ENCODE peak calls at places on chromosomes 12 and 14, in nine cellular contexts. H is ovary, J is testis, F is upper lobe of left lung, D is adrenal gland, W is transverse colon, R is IMR-90, Q is right lobe of liver, T is HepG2. B is an unnamed sample. For H3K27me3 and H3K9me3, the result is how much of the 10 kb centered on the place peaks cover.

GRCh38 chr12:14928946-14929345 is 9.4 kb downstream of the ERP27 start:
- DNase-seq in H (no peak), J (no peak), F (no peak), D (no peak), W (no peak), R (no peak), Q (no peak), T (no peak), B (no peak)

GRCh38 chr14:101547961-101548669 is 13.2 kb upstream of the DIO3 start:
- DNase-seq in H (no peak), J (no peak), F (peak), D (no peak), W (no peak), R (no peak), Q (no peak), T (no peak), B (no peak)

GRCh38 chr12:83827860-83828259 is 1084.7 kb downstream of the SLC6A15 start:
- DNase-seq in H (no peak), J (peak), F (no peak), D (peak), W (no peak), R (no peak), Q (no peak), T (no peak), B (no peak)

GRCh38 chr12:5163661-5164060 is 120.0 kb downstream of the KCNA5 start:
- DNase-seq in H (no peak), J (no peak), F (no peak), D (no peak), W (no peak), R (peak), Q (no peak), T (no peak), B (no peak)

GRCh38 chr12:106590601-106591000 is 7.8 kb downstream of the RFX4 start:
- DNase-seq in H (no peak), J (no peak), F (no peak), D (no peak), W (no peak), R (no peak), Q (no peak), T (no peak), B (no peak)

GRCh38 chr14:65025818-65026217 is 39.1 kb downstream of the FNTB start:
- DNase-seq in H (no peak), J (no peak), F (no peak), D (no peak), W (no peak), R (peak), Q (no peak), T (no peak), B (no peak)

GRCh38 chr14:83779266-83779665 is 1750.7 kb upstream of the FLRT2 start:
- DNase-seq in H (no peak), J (no peak), F (no peak), D (no peak), W (no peak), R (peak), Q (no peak), T (no peak), B (no peak)

GRCh38 chr12:47754126-47754525 is 4.6 kb downstream of the RAPGEF3 start:
- DNase-seq in H (no peak), J (no peak), F (no peak), D (no peak), W (no peak), R (no peak), Q (no peak), T (no peak), B (no peak)

GRCh38 chr14:90700928-90701776 is 115.1 kb downstream of the TTC7B start:
- DNase-seq in H (no peak), J (no peak), F (no peak), D (no peak), W (no peak), R (no peak), Q (no peak), T (no peak), B (no peak)

GRCh38 chr12:54032627-54033100 is at the start of gene HOXC5:
- DNase-seq in H (peak), J (peak), F (no peak), D (peak), W (peak), R (peak), Q (no peak), T (peak), B (peak)

GRCh38 chr14:105502446-105503295 is 11.6 kb downstream of the TEDC1 start:
- DNase-seq in H (no peak), J (no peak), F (peak), D (no peak), W (no peak), R (no peak), Q (no peak), T (no peak), B (no peak)

GRCh38 chr12:72540811-72541210 is 268.6 kb downstream of the TRHDE start:
- DNase-seq in H (no peak), J (no peak), F (no peak), D (no peak), W (no peak), R (peak), Q (no peak), T (no peak), B (no peak)

GRCh38 chr12:32273712-32274111 is 125.6 kb upstream of the FGD4 start:
- DNase-seq in H (no peak), J (no peak), F (no peak), D (no peak), W (peak), R (no peak), Q (no peak), T (no peak), B (no peak)

GRCh38 chr14:101194356-101195308 is 291.1 kb upstream of the RTL1 start:
- DNase-seq in H (no peak), J (no peak), F (peak), D (no peak), W (no peak), R (no peak), Q (peak), T (no peak), B (no peak)

GRCh38 chr14:92144708-92145107 is 22.9 kb downstream of the CPSF2 start:
- DNase-seq in H (no peak), J (no peak), F (no peak), D (no peak), W (no peak), R (peak), Q (no peak), T (no peak), B (no peak)

GRCh38 chr14:89303452-89304435 is 113.3 kb downstream of the FOXN3 start:
- DNase-seq in H (peak), J (peak), F (no peak), D (peak), W (peak), R (peak), Q (no peak), T (peak), B (peak)

GRCh38 chr12:124769166-124769530 is 94.5 kb downstream of the SCARB1 start:
- DNase-seq in H (no peak), J (no peak), F (no peak), D (no peak), W (no peak), R (peak), Q (no peak), T (no peak), B (no peak)

GRCh38 chr14:69299286-69300035 is 39.5 kb downstream of the GALNT16 start:
- DNase-seq in H (no peak), J (no peak), F (no peak), D (no peak), W (no peak), R (no peak), Q (no peak), T (no peak), B (no peak)

GRCh38 chr12:65994318-65994717 is 136.2 kb downstream of the LLPH start:
- DNase-seq in H (no peak), J (no peak), F (no peak), D (no peak), W (no peak), R (no peak), Q (no peak), T (no peak), B (no peak)

GRCh38 chr14:93970967-93971634 is 5.3 kb downstream of the ASB2 start:
- DNase-seq in H (no peak), J (no peak), F (no peak), D (no peak), W (peak), R (peak), Q (no peak), T (no peak), B (peak)

GRCh38 chr12:67509987-67510386 is 138.6 kb upstream of the DYRK2 start:
- DNase-seq in H (no peak), J (no peak), F (no peak), D (no peak), W (no peak), R (peak), Q (no peak), T (no peak), B (no peak)

GRCh38 chr14:100487304-100487703 is 99.9 kb downstream of the BEGAIN start:
- DNase-seq in H (no peak), J (no peak), F (no peak), D (no peak), W (no peak), R (no peak), Q (no peak), T (no peak), B (no peak)

GRCh38 chr14:29982993-29983392 is 55.3 kb upstream of the PRKD1 start:
- DNase-seq in H (no peak), J (no peak), F (no peak), D (no peak), W (no peak), R (no peak), Q (no peak), T (no peak), B (no peak)

GRCh38 chr12:10182662-10183061 is 3.8 kb downstream of the TMEM52B start:
- DNase-seq in H (no peak), J (no peak), F (no peak), D (no peak), W (no peak), R (peak), Q (no peak), T (no peak), B (no peak)

GRCh38 chr12:32501835-32502333 is 102.5 kb downstream of the FGD4 start:
- DNase-seq in H (no peak), J (peak), F (no peak), D (peak), W (no peak), R (peak), Q (no peak), T (peak), B (no peak)

GRCh38 chr14:105602799-105603763 is 76.7 kb downstream of the TMEM121 start:
- DNase-seq in H (no peak), J (no peak), F (peak), D (no peak), W (no peak), R (no peak), Q (peak), T (no peak), B (peak)

GRCh38 chr12:26830783-26831601 is 2.0 kb downstream of the ITPR2 start:
- DNase-seq in H (no peak), J (peak), F (no peak), D (peak), W (no peak), R (no peak), Q (peak), T (no peak), B (no peak)

GRCh38 chr12:55142896-55143870 is 17.0 kb downstream of the OR9K2 start:
- DNase-seq in H (peak), J (peak), F (no peak), D (peak), W (no peak), R (peak), Q (no peak), T (peak), B (no peak)

GRCh38 chr12:92844147-92844763 is 84.8 kb downstream of the EEA1 start:
- DNase-seq in H (no peak), J (no peak), F (no peak), D (no peak), W (no peak), R (peak), Q (no peak), T (no peak), B (no peak)

GRCh38 chr14:55973285-55973800 is 144.9 kb upstream of the PELI2 start:
- DNase-seq in H (no peak), J (no peak), F (no peak), D (no peak), W (no peak), R (no peak), Q (no peak), T (no peak), B (no peak)

GRCh38 chr14:91511014-91511466 is 930 bp upstream of the PPP4R3A start:
- DNase-seq in H (no peak), J (no peak), F (no peak), D (no peak), W (no peak), R (peak), Q (no peak), T (peak), B (no peak)

GRCh38 chr12:6524648-6525047 is 9.7 kb upstream of the GAPDH start:
- DNase-seq in H (no peak), J (no peak), F (no peak), D (no peak), W (no peak), R (no peak), Q (no peak), T (no peak), B (no peak)

GRCh38 chr14:88322505-88323085 is 474 bp downstream of the KCNK10 start:
- DNase-seq in H (no peak), J (no peak), F (peak), D (no peak), W (no peak), R (no peak), Q (no peak), T (no peak), B (no peak)

GRCh38 chr12:110687770-110688169 is 1.1 kb downstream of the HVCN1 start:
- DNase-seq in H (no peak), J (no peak), F (no peak), D (no peak), W (no peak), R (no peak), Q (no peak), T (no peak), B (peak)

GRCh38 chr12:4147051-4147481 is 126.5 kb upstream of the CCND2 start:
- DNase-seq in H (no peak), J (no peak), F (no peak), D (no peak), W (no peak), R (no peak), Q (no peak), T (no peak), B (no peak)

GRCh38 chr12:13173537-13173936 is 23.0 kb upstream of the EMP1 start:
- DNase-seq in H (no peak), J (peak), F (no peak), D (peak), W (peak), R (peak), Q (no peak), T (no peak), B (peak)

GRCh38 chr12:26608706-26609105 is 224.3 kb downstream of the ITPR2 start:
- DNase-seq in H (no peak), J (no peak), F (no peak), D (no peak), W (no peak), R (no peak), Q (no peak), T (no peak), B (no peak)

GRCh38 chr12:103011974-103012763 is 54.7 kb downstream of the ASCL1 start:
- DNase-seq in H (no peak), J (no peak), F (no peak), D (no peak), W (no peak), R (no peak), Q (no peak), T (no peak), B (no peak)

GRCh38 chr14:71739273-71739990 is 192.8 kb upstream of the RGS6 start:
- DNase-seq in H (no peak), J (no peak), F (no peak), D (no peak), W (peak), R (peak), Q (peak), T (peak), B (no peak)

DNA sequence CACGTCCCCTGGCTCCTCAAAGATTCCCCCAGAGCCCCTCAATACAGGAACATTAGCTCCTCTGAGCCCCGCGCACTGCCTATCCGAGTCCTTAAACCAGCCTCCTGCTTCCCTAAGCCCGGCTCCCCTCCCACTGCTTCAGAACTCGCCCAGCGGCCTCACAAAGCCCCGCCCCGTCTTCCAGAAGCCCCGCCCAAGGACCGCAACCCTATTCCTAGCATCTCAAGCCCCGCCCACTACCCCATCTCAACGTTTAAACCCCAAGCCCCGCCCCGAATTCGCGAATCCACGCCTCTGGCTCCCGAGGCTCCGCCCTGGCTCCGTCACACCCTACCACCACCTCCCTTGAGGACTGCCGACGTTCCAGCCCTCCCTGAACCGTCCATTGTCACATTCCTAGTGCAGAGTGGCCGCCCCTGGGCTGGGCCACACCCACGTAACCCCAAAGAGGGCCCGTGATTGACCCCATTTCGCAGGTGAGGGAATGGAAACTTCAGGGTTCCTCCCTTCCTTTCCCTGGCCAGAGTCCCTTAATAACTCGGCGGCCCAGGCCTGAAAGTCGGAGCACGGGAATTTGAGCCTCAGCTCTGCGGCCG is 646 bp upstream of the CORO1C start:
- DNase-seq in H (peak), J (peak), F (peak), D (peak), W (peak), R (peak), Q (peak), T (peak), B (peak)
- TF ChIP-seq POLR2A in H (peak), J (peak), F (no peak), D (peak), W (peak), R (peak), Q (peak), T (peak), B (peak)

GRCh38 chr14:60646202-60646886 is 2.9 kb downstream of the SIX1 start:
- DNase-seq in H (no peak), J (no peak), F (no peak), D (no peak), W (no peak), R (no peak), Q (no peak), T (no peak), B (no peak)

GRCh38 chr14:60647837-60648168 is 1.5 kb downstream of the SIX1 start:
- DNase-seq in H (no peak), J (no peak), F (peak), D (no peak), W (no peak), R (no peak), Q (no peak), T (no peak), B (no peak)

GRCh38 chr14:60648934-60649814 is at the start of gene SIX1:
- DNase-seq in H (peak), J (peak), F (peak), D (peak), W (peak), R (peak), Q (no peak), T (peak), B (no peak)

GRCh38 chr14:60648169-60648933 is 926 bp downstream of the SIX1 start:
- DNase-seq in H (no peak), J (no peak), F (peak), D (no peak), W (no peak), R (peak), Q (no peak), T (no peak), B (no peak)

DNA sequence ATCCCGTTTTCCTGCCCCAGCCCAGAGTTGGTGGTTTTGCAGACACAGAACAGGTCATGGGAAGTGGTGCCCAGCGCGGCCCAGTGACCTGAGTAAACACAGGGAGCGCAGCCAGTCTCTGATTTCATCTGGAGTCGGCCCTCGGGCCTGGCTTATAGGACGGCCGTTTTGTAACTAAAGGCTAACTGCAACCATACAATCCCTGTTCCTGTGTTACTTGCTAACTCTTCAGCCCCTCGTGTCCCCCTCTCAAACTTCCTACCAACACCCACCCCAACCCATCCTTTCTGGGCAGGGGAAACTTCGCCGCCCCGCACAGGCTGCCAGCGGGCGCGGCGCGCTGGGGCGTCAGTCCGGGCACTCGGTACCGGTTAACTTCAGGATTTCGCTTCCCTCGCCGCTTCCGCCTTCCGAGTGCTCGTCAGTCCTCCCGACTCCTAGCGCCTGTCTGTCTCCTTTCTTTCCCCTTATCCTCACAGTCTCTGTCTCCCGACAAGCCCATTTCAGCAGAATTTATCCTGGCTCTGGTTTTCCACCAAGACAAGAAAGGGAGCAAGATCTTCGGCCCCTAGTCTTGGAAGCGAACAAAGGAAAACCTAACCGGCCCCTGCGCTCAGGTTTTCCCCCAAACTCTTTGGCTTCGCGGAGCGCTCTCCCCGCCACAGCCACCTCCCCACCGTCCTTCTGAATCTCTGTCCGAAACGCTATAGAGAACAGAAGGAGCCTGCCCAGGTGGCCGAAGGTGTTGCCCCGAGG is 2.0 kb downstream of the SIX1 start:
- DNase-seq in H (no peak), J (no peak), F (peak), D (no peak), W (no peak), R (peak), Q (peak), T (peak), B (peak)
- H3K27me3 ChIP-seq in H (under half), J (under half), F (under half), D (half or more), W (half or more), R (under half), Q (half or more), T (under half), B (half or more)

GRCh38 chr14:104299993-104300761 is 161.8 kb downstream of the KIF26A start:
- DNase-seq in H (peak), J (no peak), F (peak), D (no peak), W (no peak), R (no peak), Q (no peak), T (no peak), B (no peak)

GRCh38 chr14:104303705-104304425 is 165.5 kb downstream of the KIF26A start:
- DNase-seq in H (peak), J (no peak), F (peak), D (no peak), W (no peak), R (no peak), Q (no peak), T (no peak), B (no peak)

GRCh38 chr14:104304451-104305351 is 166.3 kb downstream of the KIF26A start:
- DNase-seq in H (peak), J (no peak), F (no peak), D (peak), W (no peak), R (no peak), Q (no peak), T (no peak), B (no peak)

GRCh38 chr14:104301731-104302460 is 163.5 kb downstream of the KIF26A start:
- DNase-seq in H (peak), J (no peak), F (peak), D (no peak), W (no peak), R (no peak), Q (no peak), T (no peak), B (no peak)

DNA sequence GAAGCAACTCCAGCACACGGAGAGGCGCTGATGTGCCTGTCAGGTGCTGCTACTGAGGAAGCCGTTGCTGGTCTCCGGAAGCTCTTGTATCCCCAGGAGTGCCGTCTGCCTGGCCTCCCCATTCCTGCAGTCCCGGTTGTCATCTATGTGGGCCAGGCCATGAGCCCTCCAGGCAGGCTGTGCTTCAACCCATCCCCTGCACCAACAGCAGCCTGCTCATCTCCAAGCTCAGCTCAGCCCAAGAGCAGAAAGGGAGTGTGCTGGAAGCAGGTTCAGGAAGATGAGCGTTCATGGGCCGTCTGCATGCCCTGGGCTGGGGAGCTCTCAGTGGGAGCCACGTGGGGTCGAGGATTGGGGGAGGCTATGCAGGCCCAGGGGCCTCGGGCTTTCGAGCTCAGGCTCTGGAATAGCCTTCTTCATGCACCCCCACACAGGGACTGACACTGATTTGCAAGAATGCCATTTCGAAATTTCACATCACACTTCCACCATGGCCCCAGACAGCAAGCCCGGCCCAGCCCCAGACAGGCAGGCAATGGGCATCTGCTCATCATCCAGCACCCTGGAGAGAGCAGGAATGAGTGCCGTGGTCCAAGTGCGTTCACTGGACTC is 164.5 kb downstream of the KIF26A start:
- DNase-seq in H (peak), J (no peak), F (no peak), D (no peak), W (no peak), R (no peak), Q (no peak), T (no peak), B (no peak)
- H3K9me3 ChIP-seq in H (under half), J (under half), F (under half), D (under half), W (under half), R (half or more), Q (under half), T (under half), B (under half)

GRCh38 chr12:111777345-111778045 is 10.8 kb downstream of the ALDH2 start:
- DNase-seq in H (no peak), J (peak), F (peak), D (peak), W (peak), R (no peak), Q (peak), T (peak), B (peak)
- TF ChIP-seq POLR2A in H (no peak), J (no peak), F (no peak), D (no peak), W (peak), R (no peak), Q (peak), T (no peak), B (peak)

B was measured in Peyer's patch.